ENCODE peak calls at places on chromosomes 13 and 19, in nine cellular contexts. One of them, this sample, is unnamed.

GRCh38 chr19:56403261-56403660 is 871 bp upstream of the ZNF583 start:
- DNase-seq in GM23248: peak; percentile 39
- DNase-seq in neural progenitor cell: peak; percentile 16
- DNase-seq in DND-41: no peak
- DNase-seq in fibroblast of lung: peak; percentile 40
- DNase-seq in keratinocyte: no peak
- DNase-seq in HepG2: no peak
- DNase-seq in MM.1S: peak; percentile 10
- DNase-seq in astrocyte: peak; percentile 30
- DNase-seq in this sample: peak; percentile 56

GRCh38 chr13:33494596-33495214 is 209.2 kb upstream of the STARD13 start:
- DNase-seq in neural progenitor cell: no peak
- DNase-seq in GM23248: peak; percentile 68
- DNase-seq in astrocyte: peak; percentile 98
- DNase-seq in keratinocyte: peak; percentile 36
- DNase-seq in MM.1S: no peak
- DNase-seq in HepG2: peak; percentile 40
- DNase-seq in fibroblast of lung: peak; percentile 98
- DNase-seq in DND-41: no peak
- DNase-seq in this sample: no peak

GRCh38 chr19:36006955-36007354 is 1.7 kb downstream of the SYNE4 start:
- DNase-seq in fibroblast of lung: no peak
- DNase-seq in MM.1S: no peak
- DNase-seq in GM23248: no peak
- DNase-seq in keratinocyte: no peak
- DNase-seq in neural progenitor cell: no peak
- DNase-seq in astrocyte: no peak
- DNase-seq in HepG2: no peak
- DNase-seq in DND-41: no peak
- DNase-seq in this sample: no peak

GRCh38 chr13:45280751-45281634 is 60.0 kb downstream of the TPT1 start:
- DNase-seq in keratinocyte: peak; percentile 28
- DNase-seq in GM23248: peak; percentile 90
- DNase-seq in DND-41: peak; percentile 31
- DNase-seq in astrocyte: peak; percentile 74
- DNase-seq in neural progenitor cell: peak; percentile 69
- DNase-seq in MM.1S: peak; percentile 10
- DNase-seq in fibroblast of lung: peak; percentile 82
- DNase-seq in HepG2: peak; percentile 47
- DNase-seq in this sample: peak; percentile 91

GRCh38 chr13:83211301-83211700 is 671.0 kb downstream of the SLITRK1 start:
- DNase-seq in astrocyte: peak; percentile 70
- DNase-seq in keratinocyte: no peak
- DNase-seq in HepG2: no peak
- DNase-seq in MM.1S: no peak
- DNase-seq in fibroblast of lung: peak; percentile 79
- DNase-seq in DND-41: no peak
- DNase-seq in neural progenitor cell: no peak
- DNase-seq in GM23248: peak; percentile 62
- DNase-seq in this sample: no peak

GRCh38 chr19:15129856-15130580 is 22.8 kb downstream of the SYDE1 start:
- DNase-seq in fibroblast of lung: no peak
- DNase-seq in DND-41: peak; percentile 33
- DNase-seq in neural progenitor cell: no peak
- DNase-seq in MM.1S: no peak
- DNase-seq in HepG2: no peak
- DNase-seq in keratinocyte: peak; percentile 33
- DNase-seq in GM23248: no peak
- DNase-seq in astrocyte: no peak
- DNase-seq in this sample: peak; percentile 15

GRCh38 chr13:112972867-112973576 is 4.0 kb downstream of the MCF2L start:
- DNase-seq in neural progenitor cell: no peak
- DNase-seq in astrocyte: no peak
- DNase-seq in fibroblast of lung: no peak
- DNase-seq in HepG2: no peak
- DNase-seq in keratinocyte: no peak
- DNase-seq in MM.1S: no peak
- DNase-seq in GM23248: no peak
- DNase-seq in DND-41: no peak
- DNase-seq in this sample: no peak

GRCh38 chr13:31674056-31674455 is 65.3 kb upstream of the RXFP2 start:
- DNase-seq in MM.1S: no peak
- DNase-seq in GM23248: peak; percentile 73
- DNase-seq in fibroblast of lung: peak; percentile 13
- DNase-seq in astrocyte: no peak
- DNase-seq in DND-41: no peak
- DNase-seq in HepG2: no peak
- DNase-seq in neural progenitor cell: no peak
- DNase-seq in keratinocyte: no peak
- DNase-seq in this sample: no peak

GRCh38 chr19:10335149-10336053 is 2.1 kb upstream of the RAVER1 start:
- DNase-seq in MM.1S: no peak
- DNase-seq in keratinocyte: no peak
- DNase-seq in GM23248: no peak
- DNase-seq in DND-41: no peak
- DNase-seq in neural progenitor cell: no peak
- DNase-seq in astrocyte: no peak
- DNase-seq in fibroblast of lung: no peak
- DNase-seq in HepG2: no peak
- DNase-seq in this sample: no peak

DNA sequence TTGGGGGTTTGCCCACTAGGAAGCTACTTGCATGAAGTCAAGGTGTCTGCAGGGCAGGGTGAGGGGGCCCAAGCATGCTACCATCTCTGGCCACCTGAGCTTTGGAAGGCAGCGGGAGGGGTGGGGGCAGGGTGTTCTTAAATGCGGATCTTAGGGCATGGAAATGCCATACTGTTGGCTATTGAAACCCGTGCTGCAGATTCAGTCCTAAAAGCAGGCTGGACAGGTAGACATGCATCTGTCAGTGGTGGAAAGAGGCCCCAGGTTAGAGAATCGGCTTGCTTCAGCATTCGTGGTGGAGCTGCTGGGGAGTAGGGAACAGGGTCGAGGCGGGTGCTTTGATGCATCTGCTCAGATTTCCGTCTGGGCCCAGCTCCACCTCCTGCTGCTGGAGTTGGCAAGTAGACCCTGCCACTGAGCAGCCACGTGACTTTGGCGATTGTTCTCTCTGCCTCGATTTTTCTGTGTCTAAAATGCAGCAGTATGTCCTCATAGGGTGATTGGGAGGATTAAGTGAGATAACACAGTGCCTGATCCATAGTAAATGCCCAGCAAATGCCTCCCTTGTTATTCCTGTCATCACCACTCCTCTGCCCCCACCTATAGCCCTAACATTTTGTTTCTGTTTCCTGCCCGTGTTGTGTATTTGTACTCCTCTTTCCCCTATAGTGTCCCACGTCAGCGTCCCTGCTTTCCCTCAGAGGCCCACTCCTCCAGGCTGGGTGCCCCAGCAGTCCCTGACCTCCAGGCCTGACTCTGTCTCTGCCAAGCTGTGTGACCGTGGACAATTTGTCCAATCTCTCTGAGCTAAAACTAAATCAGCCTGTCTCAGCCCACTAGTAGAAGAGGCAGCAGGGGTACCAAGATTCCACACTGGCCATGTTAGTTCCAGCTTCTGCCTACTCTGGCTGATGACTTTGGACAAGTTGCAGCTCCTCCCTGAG is 5.8 kb downstream of the PPP1R37 start:
- DNase-seq in fibroblast of lung: peak; percentile 59
- DNase-seq in astrocyte: peak; percentile 45
- DNase-seq in DND-41: no peak
- DNase-seq in GM23248: peak; percentile 48
- DNase-seq in neural progenitor cell: no peak
- DNase-seq in HepG2: peak; percentile 40
- DNase-seq in keratinocyte: no peak
- DNase-seq in MM.1S: no peak
- DNase-seq in this sample: no peak
- H3K4me2 ChIP-seq in fibroblast of lung: peak overlapping the region; percentile 89
- H3K4me2 ChIP-seq in astrocyte: peak overlapping the region; percentile 88
- H3K4me2 ChIP-seq in DND-41: no peak overlapping the region
- H3K4me2 ChIP-seq in GM23248: peak overlapping the region; percentile 49
- H3K4me2 ChIP-seq in neural progenitor cell: peak overlapping the region; percentile 17
- H3K4me2 ChIP-seq in HepG2: peak overlapping the region; percentile 85
- H3K4me2 ChIP-seq in keratinocyte: peak overlapping the region; percentile 60
- H3K4me2 ChIP-seq in MM.1S: no peak overlapping the region
- H3K4me2 ChIP-seq in this sample: no peak overlapping the region

DNA sequence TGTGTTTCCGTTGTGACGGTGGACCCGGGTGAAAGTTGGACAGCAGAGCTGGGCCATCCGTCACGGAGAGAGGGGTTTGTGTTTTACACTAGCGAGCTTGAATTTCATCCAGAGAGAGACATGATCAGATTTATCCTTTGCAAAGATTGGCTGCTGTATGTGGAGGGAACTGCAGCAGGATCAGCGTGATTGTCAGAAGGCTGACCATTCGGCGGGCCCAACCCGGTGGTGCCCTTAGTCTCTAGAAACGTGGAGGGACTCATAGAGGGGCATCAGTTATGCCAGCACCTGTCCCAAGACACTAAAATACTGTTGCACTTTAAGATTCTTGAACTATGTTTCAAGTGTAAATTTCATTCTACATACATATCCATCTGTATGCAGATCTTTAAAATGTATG is 6.9 kb downstream of the FAM124A start:
- DNase-seq in HepG2: no peak
- DNase-seq in neural progenitor cell: no peak
- DNase-seq in MM.1S: no peak
- DNase-seq in keratinocyte: no peak
- DNase-seq in astrocyte: no peak
- DNase-seq in DND-41: no peak
- DNase-seq in GM23248: no peak
- DNase-seq in fibroblast of lung: no peak
- DNase-seq in this sample: no peak
- H3K27ac ChIP-seq in HepG2: no peak overlapping the region
- H3K27ac ChIP-seq in neural progenitor cell: peak overlapping the region; percentile 48
- H3K27ac ChIP-seq in MM.1S: no peak overlapping the region
- H3K27ac ChIP-seq in keratinocyte: no peak overlapping the region
- H3K27ac ChIP-seq in astrocyte: no peak overlapping the region
- H3K27ac ChIP-seq in DND-41: no peak overlapping the region
- H3K27ac ChIP-seq in GM23248: no peak overlapping the region
- H3K27ac ChIP-seq in fibroblast of lung: no peak overlapping the region
- H3K27ac ChIP-seq in this sample: no peak overlapping the region

GRCh38 chr19:8396563-8397203 is 6.5 kb downstream of the RAB11B start:
- DNase-seq in fibroblast of lung: peak; percentile 42
- DNase-seq in DND-41: peak; percentile 75
- DNase-seq in GM23248: peak; percentile 77
- DNase-seq in neural progenitor cell: peak; percentile 67
- DNase-seq in astrocyte: peak; percentile 23
- DNase-seq in MM.1S: peak; percentile 84
- DNase-seq in HepG2: peak; percentile 35
- DNase-seq in keratinocyte: no peak
- DNase-seq in this sample: peak; percentile 83
- H4K20me1 ChIP-seq in fibroblast of lung: no peaks in the 10 kb centered on the region
- H4K20me1 ChIP-seq in DND-41: peaks cover 78% of the 10 kb centered on the region
- H4K20me1 ChIP-seq in GM23248: no peaks in the 10 kb centered on the region
- H4K20me1 ChIP-seq in neural progenitor cell: peaks cover 58% of the 10 kb centered on the region
- H4K20me1 ChIP-seq in astrocyte: peaks cover 80% of the 10 kb centered on the region
- H4K20me1 ChIP-seq in MM.1S: peaks cover 11% of the 10 kb centered on the region
- H4K20me1 ChIP-seq in HepG2: peaks cover 6% of the 10 kb centered on the region
- H4K20me1 ChIP-seq in keratinocyte: peaks cover 5% of the 10 kb centered on the region
- H4K20me1 ChIP-seq in this sample: peaks cover 45% of the 10 kb centered on the region

DNA sequence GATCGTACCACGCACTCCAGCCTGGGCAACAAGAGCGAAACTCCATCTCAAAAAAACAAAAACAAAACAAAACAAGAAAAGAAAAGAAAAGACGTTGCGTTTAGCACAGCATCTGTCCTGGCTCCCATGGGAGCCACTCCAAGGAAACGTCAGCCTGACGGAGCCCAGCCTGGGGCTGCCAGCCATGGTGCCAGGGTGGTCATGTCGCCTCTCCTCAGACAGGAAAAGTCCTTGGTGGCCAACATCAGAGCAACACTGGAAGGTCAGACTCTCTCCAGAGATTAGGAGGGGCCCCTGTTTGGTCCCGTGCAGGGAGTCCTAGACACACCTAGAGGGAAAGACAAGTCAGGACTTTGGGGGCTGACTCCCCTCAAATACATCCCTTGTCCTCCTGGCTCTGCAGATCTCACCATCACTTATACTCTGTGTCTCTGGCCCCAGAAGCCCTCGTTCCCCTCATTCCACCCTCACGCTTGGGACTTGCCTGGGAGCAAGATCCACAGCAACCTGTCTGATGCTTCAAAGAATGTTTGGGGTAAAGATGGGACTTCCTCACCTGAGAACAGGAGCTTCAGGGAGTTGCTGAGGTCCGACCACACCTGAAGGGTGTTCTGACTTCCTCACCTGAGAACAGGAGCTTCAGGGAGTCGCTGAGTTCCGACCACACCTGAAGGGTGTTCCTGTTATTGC is 9.3 kb downstream of the LILRA4 start:
- DNase-seq in DND-41: no peak
- DNase-seq in neural progenitor cell: no peak
- DNase-seq in fibroblast of lung: no peak
- DNase-seq in MM.1S: no peak
- DNase-seq in astrocyte: no peak
- DNase-seq in GM23248: no peak
- DNase-seq in keratinocyte: no peak
- DNase-seq in HepG2: no peak
- DNase-seq in this sample: no peak
- H3K4me2 ChIP-seq in DND-41: no peak overlapping the region
- H3K4me2 ChIP-seq in neural progenitor cell: no peak overlapping the region
- H3K4me2 ChIP-seq in fibroblast of lung: no peak overlapping the region
- H3K4me2 ChIP-seq in MM.1S: no peak overlapping the region
- H3K4me2 ChIP-seq in astrocyte: no peak overlapping the region
- H3K4me2 ChIP-seq in GM23248: no peak overlapping the region
- H3K4me2 ChIP-seq in keratinocyte: no peak overlapping the region
- H3K4me2 ChIP-seq in HepG2: no peak overlapping the region
- H3K4me2 ChIP-seq in this sample: no peak overlapping the region

GRCh38 chr19:18660051-18660910 is 23.2 kb upstream of the CRTC1 start:
- DNase-seq in keratinocyte: no peak
- DNase-seq in DND-41: no peak
- DNase-seq in GM23248: peak; percentile 37
- DNase-seq in neural progenitor cell: no peak
- DNase-seq in HepG2: no peak
- DNase-seq in MM.1S: no peak
- DNase-seq in fibroblast of lung: peak; percentile 82
- DNase-seq in astrocyte: peak; percentile 72
- DNase-seq in this sample: no peak

GRCh38 chr19:18656337-18657086 is 19.7 kb downstream of the KLHL26 start:
- DNase-seq in astrocyte: no peak
- DNase-seq in MM.1S: no peak
- DNase-seq in fibroblast of lung: no peak
- DNase-seq in HepG2: no peak
- DNase-seq in GM23248: no peak
- DNase-seq in DND-41: no peak
- DNase-seq in neural progenitor cell: no peak
- DNase-seq in keratinocyte: no peak
- DNase-seq in this sample: no peak

GRCh38 chr19:18659281-18660050 is 22.6 kb downstream of the KLHL26 start:
- DNase-seq in astrocyte: peak; percentile 42
- DNase-seq in GM23248: peak; percentile 38
- DNase-seq in neural progenitor cell: no peak
- DNase-seq in MM.1S: no peak
- DNase-seq in HepG2: no peak
- DNase-seq in DND-41: no peak
- DNase-seq in fibroblast of lung: peak; percentile 56
- DNase-seq in keratinocyte: no peak
- DNase-seq in this sample: peak; percentile 70

GRCh38 chr19:18657590-18658365 is 20.9 kb downstream of the KLHL26 start:
- DNase-seq in GM23248: peak; percentile 39
- DNase-seq in fibroblast of lung: peak; percentile 91
- DNase-seq in neural progenitor cell: peak; percentile 74
- DNase-seq in HepG2: no peak
- DNase-seq in MM.1S: no peak
- DNase-seq in keratinocyte: no peak
- DNase-seq in DND-41: no peak
- DNase-seq in astrocyte: peak; percentile 91
- DNase-seq in this sample: peak; percentile 56

GRCh38 chr19:18658366-18658855 is 21.6 kb downstream of the KLHL26 start:
- DNase-seq in neural progenitor cell: no peak
- DNase-seq in astrocyte: no peak
- DNase-seq in keratinocyte: no peak
- DNase-seq in fibroblast of lung: no peak
- DNase-seq in HepG2: no peak
- DNase-seq in DND-41: no peak
- DNase-seq in GM23248: no peak
- DNase-seq in MM.1S: no peak
- DNase-seq in this sample: no peak
- H3K27ac ChIP-seq in neural progenitor cell: no peak overlapping the region
- H3K27ac ChIP-seq in astrocyte: no peak overlapping the region
- H3K27ac ChIP-seq in keratinocyte: no peak overlapping the region
- H3K27ac ChIP-seq in fibroblast of lung: peak overlapping the region; percentile 39
- H3K27ac ChIP-seq in HepG2: no peak overlapping the region
- H3K27ac ChIP-seq in DND-41: no peak overlapping the region
- H3K27ac ChIP-seq in GM23248: no peak overlapping the region
- H3K27ac ChIP-seq in MM.1S: no peak overlapping the region
- H3K27ac ChIP-seq in this sample: no peak overlapping the region

This sample was measured in Karpas-422.